ENCODE peak calls at places on chromosomes 3 and 15, in four cellular contexts. Y is CD4-positive, CD25-positive, alpha-beta regulatory T cell; V is MM.1S; M is CD4-positive, alpha-beta memory T cell. W is an unnamed sample.

GRCh38 chr15:96695426-96695825 is 364.9 kb downstream of the NR2F2 start:
- DNase-seq in Y (no peak), M (no peak), V (no peak), W (no peak)

GRCh38 chr15:39591896-39592315 is 11.0 kb downstream of the THBS1 start:
- DNase-seq in Y (no peak), V (no peak), M (no peak), W (peak; percentile 27)

GRCh38 chr15:35496585-35496984 is 49.4 kb downstream of the DPH6 start:
- DNase-seq in Y (no peak), V (peak; percentile 21), M (no peak), W (no peak)

GRCh38 chr3:143654906-143655305 is 193.4 kb downstream of the SLC9A9 start:
- DNase-seq in M (no peak), V (no peak), Y (no peak), W (no peak)

GRCh38 chr3:38031022-38031994 is 1.9 kb upstream of the PLCD1 start:
- DNase-seq in M (peak; percentile 41), V (no peak), Y (peak; percentile 26), W (no peak)

GRCh38 chr3:101497803-101498202 is 15.2 kb downstream of the SENP7 start:
- DNase-seq in M (no peak), V (no peak), Y (no peak), W (no peak)

GRCh38 chr3:6644070-6644929 is 216.6 kb upstream of the GRM7 start:
- DNase-seq in V (peak; percentile 61), M (no peak), Y (no peak), W (no peak)

GRCh38 chr3:60770532-60770931 is 480.7 kb downstream of the FHIT start:
- DNase-seq in Y (no peak), V (no peak), M (no peak), W (no peak)

GRCh38 chr3:36635731-36636130 is 128.6 kb downstream of the DCLK3 start:
- DNase-seq in Y (no peak), M (no peak), V (no peak), W (no peak)

GRCh38 chr3:144085964-144086363 is 114.3 kb downstream of the DIPK2A start:
- DNase-seq in V (no peak), Y (no peak), M (no peak), W (no peak)

GRCh38 chr3:175956964-175957363 is 1097.8 kb downstream of the NAALADL2 start:
- DNase-seq in Y (no peak), M (no peak), V (no peak), W (no peak)

GRCh38 chr3:11658180-11658579 is 14.5 kb upstream of the VGLL4 start:
- DNase-seq in M (no peak), Y (no peak), V (no peak), W (no peak)

GRCh38 chr3:56691165-56692000 is 8.3 kb upstream of the TASOR start:
- DNase-seq in M (no peak), V (no peak), Y (no peak), W (no peak)

GRCh38 chr3:184815046-184815930 is 3.3 kb downstream of the VPS8 start:
- DNase-seq in M (peak; percentile 13), V (no peak), Y (no peak), W (peak; percentile 24)

GRCh38 chr15:59550961-59551360 is 60.6 kb upstream of the GCNT3 start:
- DNase-seq in V (no peak), M (no peak), Y (no peak), W (no peak)

GRCh38 chr3:196650740-196651311 is 11.3 kb downstream of the NRROS start:
- DNase-seq in M (no peak), Y (no peak), V (no peak), W (peak; percentile 95)

GRCh38 chr15:60584355-60585023 is 105.5 kb upstream of the ICE2 start:
- DNase-seq in M (peak; percentile 76), Y (no peak), V (peak; percentile 68), W (no peak)

GRCh38 chr3:188769833-188770232 is 401.9 kb upstream of the TPRG1 start:
- DNase-seq in Y (no peak), M (no peak), V (no peak), W (no peak)

GRCh38 chr3:103991461-103992115 is 1375.1 kb upstream of the ALCAM start:
- DNase-seq in Y (no peak), M (no peak), V (no peak), W (no peak)

GRCh38 chr3:184811999-184812844 is at the start of gene VPS8:
- DNase-seq in M (peak; percentile 96), Y (peak; percentile 95), V (peak; percentile 99), W (peak; percentile 75)

GRCh38 chr3:181933052-181933618 is 221.4 kb downstream of the SOX2 start:
- DNase-seq in V (no peak), Y (no peak), M (no peak), W (no peak)

GRCh38 chr15:38072007-38072506 is 137.6 kb downstream of the TMCO5A start:
- DNase-seq in M (no peak), V (no peak), Y (no peak), W (no peak)

DNA sequence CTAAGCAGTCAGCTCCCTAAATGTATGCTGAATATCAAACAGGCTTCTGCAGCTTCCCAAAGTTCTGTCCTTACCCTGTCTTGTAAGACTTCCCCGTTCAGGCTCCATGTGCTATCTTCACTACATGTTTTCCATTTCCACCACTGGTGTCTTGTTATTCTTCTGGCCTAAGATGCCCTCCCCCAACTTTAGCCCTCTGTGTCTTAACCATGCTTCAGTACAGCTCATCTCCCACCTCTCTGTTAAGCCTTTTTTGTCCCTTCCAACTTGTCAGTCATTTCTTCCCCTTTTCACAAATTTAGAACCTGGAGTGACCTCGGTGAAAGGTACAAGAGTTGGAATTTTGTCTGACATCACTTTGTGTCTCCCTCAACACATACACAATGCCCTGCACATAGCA is 151.7 kb upstream of the TBL1XR1 start:
- DNase-seq in M (no peak), V (no peak), Y (no peak), W (no peak)
- H3K27me3 ChIP-seq in M (no peaks in the 10 kb centered on the region), V (no peaks in the 10 kb centered on the region), Y (no peaks in the 10 kb centered on the region), W (no peaks in the 10 kb centered on the region)

GRCh38 chr3:61848885-61849284 is 287.5 kb downstream of the PTPRG start:
- DNase-seq in M (no peak), Y (no peak), V (no peak), W (peak; percentile 54)
- H3K27me3 ChIP-seq in M (no peaks in the 10 kb centered on the region), Y (no peaks in the 10 kb centered on the region), V (no peaks in the 10 kb centered on the region), W (no peaks in the 10 kb centered on the region)

GRCh38 chr15:68732451-68732850 is 88.2 kb downstream of the ANP32A start:
- DNase-seq in V (no peak), Y (no peak), M (no peak), W (no peak)

GRCh38 chr15:68729789-68730201 is 90.9 kb downstream of the ANP32A start:
- DNase-seq in M (no peak), Y (no peak), V (no peak), W (no peak)

GRCh38 chr15:68733666-68734065 is 87.0 kb downstream of the ANP32A start:
- DNase-seq in V (peak; percentile 6), Y (no peak), M (no peak), W (no peak)

GRCh38 chr15:68730491-68731317 is 90.0 kb downstream of the ANP32A start:
- DNase-seq in M (peak; percentile 6), Y (no peak), V (peak; percentile 22), W (no peak)

DNA sequence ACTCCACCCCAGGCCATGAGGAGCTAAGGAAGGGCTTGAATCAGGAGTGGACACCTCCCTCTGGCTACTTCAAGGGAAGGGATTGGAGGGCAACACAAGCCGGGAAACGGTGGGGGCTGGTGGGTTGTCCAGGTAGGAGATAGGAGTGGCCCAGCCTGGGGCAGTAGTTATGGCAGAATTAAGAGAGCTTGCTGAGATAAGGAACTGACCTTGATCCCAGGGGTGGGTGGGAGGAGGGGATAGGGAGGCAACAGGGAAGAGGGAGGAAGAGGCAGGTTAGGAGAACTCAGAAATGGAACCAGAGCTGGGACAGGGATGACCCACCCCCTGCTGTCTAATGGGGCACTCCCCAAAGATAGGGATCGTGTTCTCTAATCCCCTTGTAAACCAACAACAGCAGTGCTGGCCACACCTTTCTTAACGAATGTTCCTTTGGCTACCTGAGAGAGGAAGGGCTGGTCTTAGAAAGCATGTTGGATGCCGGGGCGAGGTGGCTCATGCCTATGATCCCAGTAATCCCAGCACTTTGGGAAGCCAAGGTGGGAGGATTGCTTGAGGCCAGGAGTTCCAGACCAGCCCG is 89.3 kb downstream of the ANP32A start:
- DNase-seq in M (no peak), Y (no peak), V (no peak), W (no peak)
- H3K27me3 ChIP-seq in M (no peaks in the 10 kb centered on the region), Y (peaks cover 4% of the 10 kb centered on the region), V (no peaks in the 10 kb centered on the region), W (peaks cover 12% of the 10 kb centered on the region)

DNA sequence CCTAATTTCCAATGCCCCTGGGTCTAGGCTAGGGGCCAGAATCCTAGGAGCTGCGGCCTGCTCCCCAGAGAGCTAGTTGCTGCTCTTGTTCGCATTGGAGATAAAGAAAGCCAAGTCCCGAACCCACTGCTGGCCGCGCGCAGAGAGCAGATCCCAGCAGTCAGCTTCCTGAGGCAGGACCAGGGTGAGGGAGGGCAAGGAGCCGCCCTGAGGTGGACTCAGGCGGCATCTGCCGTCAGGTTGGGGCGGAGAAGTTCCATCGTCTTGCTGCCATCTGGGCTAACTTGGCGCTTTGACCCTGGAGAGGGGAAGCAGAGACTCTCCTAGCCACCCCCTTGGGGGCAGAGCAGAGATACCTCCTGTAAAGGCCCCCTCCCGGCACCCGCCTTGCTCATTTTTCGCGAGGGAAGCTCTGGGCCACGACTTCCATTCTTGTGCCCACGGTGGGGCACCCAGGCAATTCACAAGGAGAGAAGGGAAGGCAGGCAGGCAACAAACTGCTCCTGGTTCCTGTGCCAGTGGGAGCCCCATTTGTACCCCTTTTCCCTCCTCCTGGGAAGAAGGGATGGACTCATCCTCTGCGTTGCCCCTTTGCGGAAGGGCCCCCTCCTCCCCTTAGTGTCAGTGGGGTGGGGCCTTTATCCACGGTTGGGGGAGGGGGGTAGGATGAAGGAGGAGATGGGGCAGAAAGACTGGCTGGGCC is 640 bp downstream of the ZIC4 start:
- DNase-seq in Y (no peak), M (no peak), V (no peak), W (no peak)
- H3K27me3 ChIP-seq in Y (peaks cover 25% of the 10 kb centered on the region), M (peaks cover 32% of the 10 kb centered on the region), V (no peaks in the 10 kb centered on the region), W (peaks cover 17% of the 10 kb centered on the region)

DNA sequence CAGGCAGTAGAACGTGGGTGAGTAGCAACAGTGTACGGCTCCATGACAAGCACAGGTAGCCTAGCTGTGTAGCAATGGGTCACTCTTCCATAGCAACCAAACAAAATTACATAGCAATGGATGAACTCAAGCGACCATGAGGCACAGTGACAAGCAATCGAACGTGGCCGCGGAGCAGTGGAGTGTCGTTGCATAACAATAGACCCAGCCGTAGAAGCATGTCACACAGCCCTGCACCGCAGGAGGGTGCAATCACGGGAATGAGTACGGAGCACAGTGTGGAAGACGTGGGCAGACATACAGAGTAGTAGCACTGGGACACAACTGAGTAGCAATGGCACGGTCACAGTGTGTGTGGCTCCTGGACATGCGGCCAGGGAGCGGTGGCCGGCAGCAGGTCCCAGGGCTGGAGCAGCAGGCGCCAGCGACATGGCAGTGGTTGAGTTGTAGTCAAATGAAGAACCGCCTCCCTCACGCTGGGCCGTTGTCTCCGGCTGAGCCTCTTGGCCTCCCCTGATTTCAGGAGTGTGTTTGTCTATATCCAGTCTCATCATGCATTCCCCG is 64.0 kb downstream of the CCDC33 start:
- DNase-seq in M (no peak), V (no peak), Y (no peak), W (no peak)
- H3K27me3 ChIP-seq in M (no peaks in the 10 kb centered on the region), V (peaks cover 93% of the 10 kb centered on the region), Y (peaks cover 1% of the 10 kb centered on the region), W (peaks cover 28% of the 10 kb centered on the region)

GRCh38 chr15:66152650-66153049 is 100.9 kb downstream of the MEGF11 start:
- DNase-seq in Y (no peak), M (no peak), V (no peak), W (no peak)

GRCh38 chr15:66153549-66154415 is 99.8 kb downstream of the MEGF11 start:
- DNase-seq in V (no peak), M (no peak), Y (no peak), W (no peak)

GRCh38 chr15:66154581-66154980 is 99.0 kb downstream of the MEGF11 start:
- DNase-seq in Y (no peak), V (no peak), M (no peak), W (no peak)

GRCh38 chr15:66156310-66156975 is 97.1 kb downstream of the MEGF11 start:
- DNase-seq in M (no peak), Y (no peak), V (no peak), W (no peak)

GRCh38 chr15:66155065-66155464 is 98.5 kb downstream of the MEGF11 start:
- DNase-seq in Y (no peak), M (no peak), V (no peak), W (no peak)
- H3K27me3 ChIP-seq in Y (no peaks in the 10 kb centered on the region), M (no peaks in the 10 kb centered on the region), V (peaks cover 35% of the 10 kb centered on the region), W (peaks cover 18% of the 10 kb centered on the region)